ENCODE peak calls at places on chromosomes 12 and 14, in seven cellular contexts. Y is type B pancreatic cell; H is OCI-LY7; D is AG04449; X is cardiac fibroblast; J is CD8-positive, alpha-beta T cell; S is Calu3. V is an unnamed sample.
A peak's percentile ranks its signal among the peaks of the same experiment; 100 is the strongest.

GRCh38 chr12:96776908-96777307 is 130.1 kb upstream of the NEDD1 start:
- DNase-seq in S (no peak), Y (no peak), H (no peak), D (no peak), J (no peak), X (no peak), V (no peak)

GRCh38 chr12:27095346-27095745 is 13.0 kb upstream of the C12orf71 start:
- DNase-seq in X (no peak), D (no peak), H (no peak), J (no peak), S (no peak), Y (no peak), V (no peak)

GRCh38 chr12:45244561-45245348 is 28.9 kb downstream of the ANO6 start:
- DNase-seq in J (no peak), D (no peak), S (no peak), Y (no peak), H (peak; percentile 8), X (peak; percentile 75), V (no peak)

GRCh38 chr12:10641735-10642500 is 28.5 kb upstream of the MAGOHB start:
- DNase-seq in J (no peak), H (no peak), X (peak; percentile 84), D (no peak), Y (no peak), S (no peak), V (no peak)

GRCh38 chr12:94427520-94428381 is 31.9 kb downstream of the CEP83 start:
- DNase-seq in J (no peak), D (peak; percentile 52), X (peak; percentile 79), S (no peak), H (no peak), Y (no peak), V (no peak)

GRCh38 chr14:71318097-71318459 is 410.8 kb downstream of the PCNX1 start:
- DNase-seq in S (no peak), X (no peak), H (no peak), D (no peak), Y (no peak), J (no peak), V (no peak)

GRCh38 chr14:104976198-104977007 is 1.8 kb downstream of the AHNAK2 start:
- DNase-seq in S (peak; percentile 93), D (no peak), X (peak; percentile 86), J (peak; percentile 94), Y (peak; percentile 87), H (peak; percentile 75), V (peak; percentile 90)

GRCh38 chr14:29527286-29527685 is 400.4 kb downstream of the PRKD1 start:
- DNase-seq in X (no peak), Y (no peak), S (no peak), H (no peak), J (no peak), D (no peak), V (no peak)

GRCh38 chr12:46669720-46670119 is 156.1 kb downstream of the SLC38A4 start:
- DNase-seq in D (no peak), X (no peak), S (no peak), J (no peak), H (no peak), Y (no peak), V (no peak)

GRCh38 chr12:13390381-13390856 is 193.9 kb downstream of the EMP1 start:
- DNase-seq in S (peak; percentile 89), J (no peak), H (no peak), X (peak; percentile 3), Y (no peak), D (no peak), V (no peak)

GRCh38 chr14:98909251-98909944 is 362.6 kb downstream of the BCL11B start:
- DNase-seq in D (no peak), Y (no peak), H (no peak), J (no peak), S (peak; percentile 52), X (no peak), V (no peak)

GRCh38 chr12:116160196-116160595 is 117.3 kb downstream of the MED13L start:
- DNase-seq in X (peak; percentile 81), H (no peak), D (no peak), J (no peak), Y (no peak), S (no peak), V (no peak)

GRCh38 chr14:104228716-104229620 is 90.6 kb downstream of the KIF26A start:
- DNase-seq in S (no peak), Y (no peak), X (no peak), J (no peak), H (no peak), D (no peak), V (no peak)

GRCh38 chr14:22656226-22656625 is 12.1 kb upstream of the OR6J1 start:
- DNase-seq in J (no peak), Y (no peak), X (no peak), H (no peak), S (no peak), D (no peak), V (no peak)

GRCh38 chr14:22656945-22657711 is 13.0 kb upstream of the OR6J1 start:
- DNase-seq in S (peak; percentile 48), Y (no peak), X (peak; percentile 49), H (no peak), J (no peak), D (no peak), V (no peak)

GRCh38 chr14:22660654-22661053 is 16.5 kb upstream of the OR6J1 start:
- DNase-seq in J (no peak), Y (no peak), D (no peak), S (no peak), X (no peak), H (no peak), V (no peak)

GRCh38 chr14:22658951-22659350 is 14.8 kb upstream of the OR6J1 start:
- DNase-seq in J (no peak), X (no peak), D (no peak), H (no peak), S (no peak), Y (no peak), V (no peak)

GRCh38 chr14:22657861-22658260 is 13.7 kb upstream of the OR6J1 start:
- DNase-seq in S (no peak), X (peak; percentile 84), D (no peak), Y (no peak), J (no peak), H (peak; percentile 49), V (peak; percentile 48)
- TF ChIP-seq CTCF in S (no peak), X (peak; percentile 68), D (peak; percentile 16), Y (peak; percentile 20), J (no peak), H (peak; percentile 78), V (peak; percentile 29)

DNA sequence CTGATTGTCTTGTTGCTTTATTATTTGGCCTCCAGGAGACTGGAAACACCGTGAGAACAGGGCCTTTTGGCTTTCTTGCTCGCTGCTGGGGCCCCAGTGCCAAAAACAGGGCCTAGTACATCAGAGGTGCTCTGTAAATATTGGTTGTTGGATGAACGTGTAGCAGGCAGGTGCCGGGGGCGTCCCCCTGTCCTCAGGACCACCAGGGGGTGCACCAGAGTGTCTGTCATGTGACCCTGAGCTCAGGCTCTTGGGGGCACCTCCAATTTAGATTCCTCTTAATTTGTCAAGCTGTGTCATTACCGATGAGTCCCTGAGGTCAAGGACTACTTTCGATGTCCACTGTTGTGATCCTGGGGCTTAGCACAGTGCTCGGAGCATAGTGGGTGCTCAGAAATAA is 87.1 kb downstream of the ACACB start:
- DNase-seq in H (no peak), Y (no peak), J (no peak), S (no peak), D (no peak), X (no peak), V (no peak)
- TF ChIP-seq CTCF in H (peak; percentile 25), Y (no peak), J (no peak), S (no peak), D (no peak), X (no peak), V (no peak)

GRCh38 chr12:119694111-119694510 is 26.2 kb downstream of the PRKAB1 start:
- DNase-seq in S (no peak), X (no peak), H (no peak), J (no peak), D (no peak), Y (no peak), V (no peak)

GRCh38 chr12:119696943-119697342 is 29.0 kb downstream of the PRKAB1 start:
- DNase-seq in J (no peak), D (no peak), X (no peak), H (no peak), Y (no peak), S (no peak), V (no peak)

GRCh38 chr12:119693006-119693405 is 25.1 kb downstream of the PRKAB1 start:
- DNase-seq in H (no peak), X (peak; percentile 77), S (peak; percentile 41), Y (no peak), J (no peak), D (peak; percentile 89), V (no peak)

GRCh38 chr12:119693511-119693910 is 25.6 kb downstream of the PRKAB1 start:
- DNase-seq in J (no peak), H (no peak), S (no peak), X (no peak), Y (no peak), D (no peak), V (no peak)

GRCh38 chr12:119695034-119695433 is 27.1 kb downstream of the PRKAB1 start:
- DNase-seq in J (no peak), D (no peak), S (no peak), Y (no peak), X (peak; percentile 27), H (peak; percentile 23), V (peak; percentile 32)
- TF ChIP-seq CTCF in J (no peak), D (peak; percentile 34), S (peak; percentile 41), Y (peak; percentile 62), X (peak; percentile 56), H (peak; percentile 66), V (peak; percentile 26)

GRCh38 chr14:54003064-54003463 is 46.4 kb upstream of the BMP4 start:
- DNase-seq in X (no peak), H (no peak), D (no peak), Y (no peak), S (no peak), J (no peak), V (no peak)

GRCh38 chr14:53999061-53999488 is 42.5 kb upstream of the BMP4 start:
- DNase-seq in Y (no peak), J (no peak), D (peak; percentile 81), S (peak; percentile 39), H (no peak), X (peak; percentile 25), V (no peak)

GRCh38 chr14:54002653-54003052 is 46.0 kb upstream of the BMP4 start:
- DNase-seq in X (peak; percentile 47), Y (no peak), S (no peak), J (no peak), H (no peak), D (peak; percentile 82), V (no peak)

GRCh38 chr14:54000341-54000811 is 43.8 kb upstream of the BMP4 start:
- DNase-seq in X (peak; percentile 30), S (no peak), Y (no peak), H (no peak), J (no peak), D (no peak), V (no peak)

DNA sequence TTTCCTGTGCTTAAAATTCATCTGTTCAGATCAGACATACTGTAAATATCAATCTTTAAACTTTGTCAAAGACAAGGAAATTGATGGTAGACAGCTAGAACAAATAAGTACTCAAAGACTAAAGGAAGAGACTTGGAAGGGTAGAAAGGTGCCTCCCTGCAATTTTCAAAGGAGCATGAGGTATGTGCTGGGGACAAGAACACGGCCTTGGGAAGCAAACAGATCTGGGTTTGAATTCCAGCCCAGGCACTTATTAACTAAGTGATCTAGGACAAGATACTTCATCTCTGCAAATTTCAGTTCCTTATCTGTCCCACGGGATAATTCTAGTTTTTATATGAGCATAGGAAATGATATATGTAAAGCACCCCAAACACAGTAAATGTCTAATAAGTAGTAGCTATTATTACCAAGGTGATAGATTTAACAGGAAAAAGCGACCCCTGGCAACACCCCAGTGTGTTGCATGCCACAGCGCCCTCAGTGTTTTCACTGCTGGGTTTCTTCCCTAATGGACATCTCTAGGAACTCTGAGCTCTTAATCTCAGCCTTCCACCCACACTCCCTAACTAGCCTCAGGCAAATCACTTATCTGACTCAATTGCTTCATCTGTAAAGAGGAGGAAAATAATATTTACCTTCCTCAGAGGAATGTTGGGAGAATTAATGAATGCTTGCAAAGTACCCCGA is 44.7 kb upstream of the BMP4 start:
- DNase-seq in H (peak; percentile 2), S (peak; percentile 4), X (no peak), J (no peak), Y (no peak), D (no peak), V (no peak)
- TF ChIP-seq CTCF in H (peak; percentile 54), S (no peak), X (no peak), J (no peak), Y (peak; percentile 25), D (no peak), V (peak; percentile 8)